ENCODE peak calls at places on chromosomes 11 and 22, in eight cellular contexts. R, Q, X, D, O, U, W and I are unnamed samples.

GRCh38 chr11:26231252-26231661 is 100.7 kb upstream of the ANO3 start:
- DNase-seq in O (no peak), U (no peak), R (no peak), Q (peak; percentile 29), D (no peak), X (no peak), W (no peak), I (peak; percentile 60)

GRCh38 chr11:117092951-117093590 is 5.2 kb downstream of the SIK3 start:
- DNase-seq in W (no peak), O (no peak), X (no peak), U (no peak), D (no peak), Q (no peak), R (no peak), I (no peak)

GRCh38 chr22:41050873-41051272 is 41.5 kb upstream of the EP300 start:
- DNase-seq in R (no peak), Q (peak; percentile 19), X (no peak), O (no peak), D (no peak), U (no peak), W (no peak), I (no peak)

GRCh38 chr11:34890812-34891211 is 25.4 kb downstream of the APIP start:
- DNase-seq in U (no peak), R (no peak), O (no peak), W (peak; percentile 56), X (no peak), D (no peak), Q (peak; percentile 36), I (no peak)

GRCh38 chr11:2534957-2535672 is 90.3 kb downstream of the KCNQ1 start:
- DNase-seq in Q (no peak), R (peak; percentile 40), W (no peak), O (peak; percentile 15), X (peak; percentile 57), D (no peak), U (no peak), I (peak; percentile 24)

GRCh38 chr11:12291313-12291712 is 86.1 kb upstream of the PARVA start:
- DNase-seq in W (no peak), O (no peak), X (no peak), Q (no peak), D (no peak), R (no peak), U (no peak), I (no peak)

GRCh38 chr22:47397673-47398072 is 635.2 kb downstream of the TBC1D22A start:
- DNase-seq in R (no peak), Q (no peak), U (no peak), W (no peak), X (peak; percentile 41), O (no peak), D (no peak), I (no peak)

GRCh38 chr22:33105501-33105911 is 47.3 kb upstream of the SYN3 start:
- DNase-seq in Q (peak; percentile 28), O (no peak), R (no peak), D (no peak), W (no peak), U (no peak), X (no peak), I (peak; percentile 74)

GRCh38 chr22:40603088-40603605 is 33.4 kb downstream of the MRTFA start:
- DNase-seq in R (no peak), U (no peak), X (no peak), O (no peak), Q (peak; percentile 77), W (no peak), D (no peak), I (no peak)

GRCh38 chr22:44448271-44448780 is 49.7 kb downstream of the RTL6 start:
- DNase-seq in R (no peak), W (no peak), Q (peak; percentile 89), U (peak; percentile 38), O (peak; percentile 63), X (peak; percentile 91), D (no peak), I (peak; percentile 88)

GRCh38 chr11:64095949-64096348 is 60.2 kb downstream of the FLRT1 start:
- DNase-seq in W (no peak), X (no peak), R (no peak), D (no peak), U (no peak), O (no peak), Q (no peak), I (no peak)

GRCh38 chr11:76781861-76782500 is 1.2 kb upstream of the TSKU start:
- DNase-seq in O (no peak), Q (no peak), W (no peak), U (no peak), D (no peak), X (no peak), R (peak; percentile 11), I (no peak)

GRCh38 chr22:39900306-39901227 is at the start of gene GRAP2:
- DNase-seq in O (no peak), Q (no peak), R (peak; percentile 87), D (no peak), X (no peak), W (no peak), U (no peak), I (no peak)

DNA sequence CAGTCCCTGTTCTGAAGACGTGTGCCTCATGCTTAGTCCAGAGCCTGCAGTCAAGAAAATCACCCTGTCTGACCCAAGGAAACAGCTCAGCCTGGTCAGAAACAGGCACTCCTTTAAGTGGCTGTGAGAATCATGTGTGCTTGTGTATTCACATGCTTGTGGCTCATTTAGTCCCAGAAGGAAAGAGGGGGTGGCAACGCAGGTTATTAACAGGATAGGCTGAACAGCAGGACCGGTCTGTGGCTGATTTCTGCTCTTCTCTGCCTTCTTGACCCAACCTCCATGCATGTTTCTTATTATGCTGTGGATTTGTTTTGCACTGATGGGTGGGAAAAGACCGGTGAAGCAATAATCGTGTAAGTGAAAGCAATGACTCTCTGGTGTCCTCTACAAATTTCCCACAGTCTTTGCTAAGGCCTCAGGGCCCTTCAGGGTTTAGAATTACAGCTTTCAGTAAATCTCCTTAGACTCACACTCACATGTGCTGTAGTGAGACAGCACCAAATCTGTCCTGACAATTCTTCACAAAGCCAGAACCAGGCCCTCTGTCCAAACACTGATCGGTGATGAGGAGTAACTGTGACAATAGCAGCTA is 288.1 kb downstream of the ETS1 start:
- DNase-seq in U (no peak), R (no peak), W (no peak), O (no peak), Q (peak; percentile 93), D (no peak), X (no peak), I (no peak)
- H3K27ac ChIP-seq in U (peak overlapping the region; percentile 16), R (no peak overlapping the region), W (no peak overlapping the region), O (peak overlapping the region; percentile 33), Q (no peak overlapping the region), D (no peak overlapping the region), X (peak overlapping the region; percentile 51), I (no peak overlapping the region)

DNA sequence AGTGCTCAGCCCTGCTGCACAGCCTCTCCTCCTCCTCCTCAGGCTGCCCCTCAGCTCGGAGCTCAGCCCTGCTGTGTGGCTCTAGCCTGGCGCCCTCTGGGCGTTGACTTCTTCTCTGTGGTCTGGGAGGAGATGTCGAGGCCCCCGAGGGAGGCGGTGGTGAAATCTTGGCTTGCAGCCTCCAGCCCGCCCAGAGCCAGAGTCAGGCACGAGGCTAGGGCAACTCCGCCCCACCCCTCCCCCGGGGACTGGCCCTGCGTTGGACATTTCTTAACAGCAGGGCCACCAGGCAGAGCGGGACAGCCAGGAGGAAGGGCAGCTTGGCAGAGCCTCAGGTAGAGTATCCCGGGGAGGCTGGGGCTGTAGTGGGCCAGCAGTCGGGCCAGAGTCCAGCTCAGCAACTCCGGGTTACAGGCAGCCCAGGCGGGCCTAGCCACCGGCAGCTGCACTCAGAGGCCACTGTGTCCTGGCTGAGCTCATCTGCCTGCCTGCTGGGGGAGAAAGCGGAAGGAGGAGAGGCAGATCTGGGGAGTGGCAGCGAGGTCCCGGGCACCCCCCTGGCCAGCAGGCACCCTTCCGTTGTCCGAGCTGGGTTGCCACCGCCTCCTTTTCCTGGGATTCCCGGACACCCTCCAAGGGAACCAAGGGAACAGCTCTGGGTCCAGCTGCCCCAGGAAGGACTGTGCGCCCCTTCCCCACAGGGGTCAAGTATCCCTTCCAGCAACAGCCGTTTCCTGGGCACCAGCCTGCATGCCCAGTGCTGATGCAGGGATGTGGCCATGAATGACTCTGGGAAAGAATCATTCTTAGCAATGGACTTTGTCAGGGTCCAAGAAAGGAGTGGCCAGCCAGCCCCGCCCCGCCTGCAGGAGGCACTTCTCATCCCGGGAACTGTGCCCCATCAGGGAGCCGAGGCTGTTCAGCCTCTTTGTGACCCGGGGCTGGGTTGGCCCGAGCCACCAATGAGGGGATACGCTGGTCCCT is at the start of gene ALDH3B1:
- DNase-seq in U (peak; percentile 74), D (peak; percentile 94), W (peak; percentile 60), R (no peak), Q (peak; percentile 94), O (peak; percentile 85), X (peak; percentile 97), I (peak; percentile 85)
- H3K4me3 ChIP-seq in U (peak within 1 kb of the TSS; percentile 35), D (peak within 1 kb of the TSS; percentile 29), W (peak within 1 kb of the TSS; percentile 71), R (no peak within 1 kb of the TSS), Q (peak within 1 kb of the TSS; percentile 43), O (no peak within 1 kb of the TSS), X (no peak within 1 kb of the TSS), I (peak within 1 kb of the TSS; percentile 30)

DNA sequence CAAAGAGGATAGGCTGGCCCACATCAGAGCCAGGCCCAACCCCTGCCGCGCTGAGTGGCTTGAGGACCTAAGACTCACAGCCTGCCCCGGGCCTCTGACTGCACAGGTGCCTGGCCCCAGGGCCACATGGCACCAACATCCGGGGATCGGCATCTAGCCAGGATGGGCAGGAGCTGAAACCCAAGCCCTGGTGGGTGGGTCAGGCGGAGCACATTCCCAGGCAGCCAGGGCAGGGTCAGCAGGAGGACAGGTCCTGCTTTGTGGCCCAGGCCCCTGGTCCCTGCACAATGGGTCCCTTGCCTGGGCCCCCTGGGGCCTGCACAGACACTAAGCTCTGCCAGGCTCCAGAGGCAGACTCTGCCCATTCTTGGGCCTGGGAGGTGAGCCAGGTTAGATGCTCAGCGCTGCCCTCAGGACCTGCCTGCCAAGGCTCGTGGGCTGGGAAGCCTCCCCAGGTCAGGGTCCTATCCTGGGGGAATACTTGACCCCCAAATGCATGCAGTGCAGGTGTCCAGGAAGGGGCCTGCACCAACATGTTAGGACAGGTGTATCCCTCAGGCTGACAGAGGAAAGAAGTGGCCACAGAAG is 33.5 kb downstream of the ARVCF start:
- DNase-seq in W (no peak), R (no peak), U (no peak), O (no peak), Q (no peak), D (no peak), X (peak; percentile 78), I (no peak)
- H3K27ac ChIP-seq in W (peak overlapping the region; percentile 68), R (no peak overlapping the region), U (peak overlapping the region; percentile 99), O (peak overlapping the region; percentile 96), Q (no peak overlapping the region), D (no peak overlapping the region), X (peak overlapping the region; percentile 62), I (peak overlapping the region; percentile 39)

GRCh38 chr11:78798567-78799170 is 224.0 kb upstream of the NARS2 start:
- DNase-seq in U (no peak), R (no peak), X (peak; percentile 90), W (peak; percentile 28), Q (peak; percentile 76), D (peak; percentile 78), O (peak; percentile 75), I (no peak)

GRCh38 chr11:78791964-78792363 is 217.3 kb upstream of the NARS2 start:
- DNase-seq in D (no peak), O (no peak), W (no peak), R (no peak), Q (peak; percentile 25), U (no peak), X (no peak), I (no peak)

GRCh38 chr11:78796956-78797355 is 222.3 kb upstream of the NARS2 start:
- DNase-seq in W (no peak), X (no peak), R (no peak), Q (peak; percentile 95), U (no peak), D (no peak), O (no peak), I (no peak)

GRCh38 chr11:78797559-78797958 is 222.9 kb upstream of the NARS2 start:
- DNase-seq in O (no peak), X (no peak), R (no peak), U (no peak), D (no peak), Q (no peak), W (no peak), I (no peak)

GRCh38 chr11:78795862-78796261 is 221.2 kb upstream of the NARS2 start:
- DNase-seq in Q (no peak), O (no peak), W (no peak), X (no peak), D (no peak), U (no peak), R (no peak), I (no peak)
- H3K4me3 ChIP-seq in Q (no peak overlapping the region), O (no peak overlapping the region), W (no peak overlapping the region), X (no peak overlapping the region), D (no peak overlapping the region), U (no peak overlapping the region), R (no peak overlapping the region), I (no peak overlapping the region)